ENCODE peak calls at places on chromosomes 13 and 19, in seven cellular contexts. N, P, T, Z, H, Q and D are unnamed samples. For H3K9me3 and H3K4me1, the result is how much of the 10 kb centered on the place peaks cover.

GRCh38 chr19:17294051-17294891 is 9.0 kb downstream of the ABHD8 start:
- DNase-seq in N (peak), P (peak), T (peak), Z (peak), H (no peak), Q (peak), D (peak)

GRCh38 chr13:70544706-70545105 is 436.5 kb upstream of the KLHL1 start:
- DNase-seq in N (no peak), P (no peak), T (no peak), Z (no peak), H (no peak), Q (no peak), D (no peak)

GRCh38 chr19:518292-519231 is 11.3 kb downstream of the TPGS1 start:
- DNase-seq in N (peak), P (peak), T (peak), Z (no peak), H (no peak), Q (no peak), D (no peak)

GRCh38 chr13:33213797-33214196 is 71.8 kb downstream of the STARD13 start:
- DNase-seq in N (no peak), P (no peak), T (no peak), Z (no peak), H (no peak), Q (no peak), D (no peak)

GRCh38 chr13:74409551-74409950 is 275.3 kb upstream of the KLF12 start:
- DNase-seq in N (no peak), P (no peak), T (no peak), Z (no peak), H (no peak), Q (no peak), D (no peak)

GRCh38 chr19:42496551-42497133 is 31.6 kb downstream of the CEACAM1 start:
- DNase-seq in N (no peak), P (no peak), T (no peak), Z (no peak), H (no peak), Q (no peak), D (no peak)

GRCh38 chr13:60369242-60369641 is 27.8 kb upstream of the TDRD3 start:
- DNase-seq in N (no peak), P (no peak), T (no peak), Z (no peak), H (no peak), Q (peak), D (no peak)

GRCh38 chr13:97976551-97977375 is 23.3 kb downstream of the IPO5 start:
- DNase-seq in N (no peak), P (peak), T (peak), Z (no peak), H (peak), Q (peak), D (peak)

GRCh38 chr19:33683881-33684549 is 62.3 kb downstream of the CHST8 start:
- DNase-seq in N (peak), P (peak), T (no peak), Z (peak), H (no peak), Q (no peak), D (peak)

GRCh38 chr19:10720607-10721125 is 2.8 kb downstream of the DNM2 start:
- DNase-seq in N (no peak), P (no peak), T (no peak), Z (no peak), H (no peak), Q (no peak), D (no peak)

GRCh38 chr19:50414850-50415660 is 3.7 kb upstream of the SPIB start:
- DNase-seq in N (peak), P (peak), T (peak), Z (peak), H (peak), Q (peak), D (peak)

GRCh38 chr13:110306340-110306959 is 507 bp downstream of the COL4A1 start:
- DNase-seq in N (no peak), P (peak), T (no peak), Z (no peak), H (no peak), Q (peak), D (no peak)

GRCh38 chr19:18746393-18747167 is 44.5 kb downstream of the COMP start:
- DNase-seq in N (no peak), P (peak), T (no peak), Z (no peak), H (no peak), Q (no peak), D (no peak)

GRCh38 chr19:18768997-18769891 is 21.9 kb downstream of the COMP start:
- DNase-seq in N (no peak), P (no peak), T (no peak), Z (peak), H (peak), Q (no peak), D (no peak)

GRCh38 chr19:10111405-10111811 is at the start of gene P2RY11:
- DNase-seq in N (peak), P (no peak), T (peak), Z (no peak), H (no peak), Q (peak), D (no peak)

GRCh38 chr19:45564131-45564780 is 20.3 kb downstream of the OPA3 start:
- DNase-seq in N (no peak), P (peak), T (no peak), Z (no peak), H (no peak), Q (no peak), D (no peak)

GRCh38 chr13:72500851-72501250 is 226.6 kb downstream of the MZT1 start:
- DNase-seq in N (no peak), P (no peak), T (no peak), Z (no peak), H (no peak), Q (no peak), D (no peak)

GRCh38 chr13:32248789-32249188 is 66.4 kb downstream of the ZAR1L start:
- DNase-seq in N (no peak), P (no peak), T (no peak), Z (no peak), H (no peak), Q (no peak), D (no peak)

GRCh38 chr13:41563501-41564001 is 106.2 kb downstream of the RGCC start:
- DNase-seq in N (no peak), P (no peak), T (no peak), Z (no peak), H (no peak), Q (no peak), D (no peak)

GRCh38 chr13:21528616-21529015 is 69.5 kb upstream of the ZDHHC20 start:
- DNase-seq in N (no peak), P (no peak), T (no peak), Z (no peak), H (no peak), Q (no peak), D (no peak)

GRCh38 chr13:65585346-65585745 is 1644.8 kb downstream of the PCDH9 start:
- DNase-seq in N (no peak), P (peak), T (no peak), Z (no peak), H (no peak), Q (no peak), D (no peak)

GRCh38 chr13:50130686-50131051 is 115.4 kb downstream of the KCNRG start:
- DNase-seq in N (peak), P (peak), T (peak), Z (no peak), H (no peak), Q (peak), D (no peak)

GRCh38 chr13:19606152-19606551 is 27.3 kb upstream of the MPHOSPH8 start:
- DNase-seq in N (no peak), P (no peak), T (no peak), Z (no peak), H (no peak), Q (no peak), D (no peak)

GRCh38 chr13:97385854-97386253 is 48.1 kb upstream of the RAP2A start:
- DNase-seq in N (no peak), P (no peak), T (no peak), Z (no peak), H (no peak), Q (no peak), D (no peak)

GRCh38 chr13:51729853-51730553 is 74.0 kb downstream of the DHRS12 start:
- DNase-seq in N (no peak), P (no peak), T (peak), Z (no peak), H (peak), Q (no peak), D (no peak)

GRCh38 chr13:110138009-110138699 is 168.8 kb downstream of the COL4A1 start:
- DNase-seq in N (peak), P (peak), T (peak), Z (peak), H (peak), Q (peak), D (peak)

GRCh38 chr13:49517461-49517860 is 21.7 kb downstream of the PHF11 start:
- DNase-seq in N (no peak), P (no peak), T (no peak), Z (peak), H (no peak), Q (no peak), D (peak)

GRCh38 chr13:27233964-27234363 is 17.4 kb upstream of the RPL21 start:
- DNase-seq in N (no peak), P (no peak), T (no peak), Z (no peak), H (no peak), Q (no peak), D (no peak)

GRCh38 chr13:99693351-99693750 is 192.1 kb downstream of the TM9SF2 start:
- DNase-seq in N (no peak), P (no peak), T (no peak), Z (no peak), H (no peak), Q (no peak), D (no peak)

GRCh38 chr13:113860579-113861432 is 3.1 kb downstream of the GAS6 start:
- DNase-seq in N (peak), P (peak), T (no peak), Z (peak), H (no peak), Q (no peak), D (no peak)

GRCh38 chr13:74101436-74101835 is 32.8 kb downstream of the KLF12 start:
- DNase-seq in N (no peak), P (no peak), T (no peak), Z (no peak), H (no peak), Q (no peak), D (no peak)

GRCh38 chr19:30344446-30345425 is 27.4 kb upstream of the ZNF536 start:
- DNase-seq in N (no peak), P (no peak), T (no peak), Z (no peak), H (no peak), Q (no peak), D (no peak)

GRCh38 chr19:49222011-49222410 is 64.4 kb downstream of the TRPM4 start:
- DNase-seq in N (no peak), P (no peak), T (no peak), Z (no peak), H (no peak), Q (no peak), D (no peak)

GRCh38 chr19:36417752-36418286 is 625 bp downstream of the ZFP82 start:
- DNase-seq in N (no peak), P (peak), T (no peak), Z (no peak), H (no peak), Q (no peak), D (peak)

GRCh38 chr19:42538841-42539709 is 10.8 kb upstream of the CEACAM1 start:
- DNase-seq in N (no peak), P (no peak), T (no peak), Z (no peak), H (no peak), Q (no peak), D (no peak)

GRCh38 chr19:9986787-9987281 is 23.5 kb downstream of the COL5A3 start:
- DNase-seq in N (no peak), P (no peak), T (peak), Z (peak), H (peak), Q (no peak), D (peak)

GRCh38 chr13:98976941-98977340 is 923 bp downstream of the DOCK9 start:
- DNase-seq in N (no peak), P (no peak), T (no peak), Z (no peak), H (no peak), Q (no peak), D (no peak)

GRCh38 chr19:6260376-6260775 is 19.4 kb downstream of the MLLT1 start:
- DNase-seq in N (peak), P (no peak), T (peak), Z (no peak), H (no peak), Q (no peak), D (no peak)

GRCh38 chr19:6259312-6259861 is 20.4 kb downstream of the MLLT1 start:
- DNase-seq in N (no peak), P (no peak), T (peak), Z (no peak), H (peak), Q (no peak), D (no peak)

GRCh38 chr19:6262519-6262918 is 17.3 kb downstream of the MLLT1 start:
- DNase-seq in N (no peak), P (no peak), T (peak), Z (no peak), H (no peak), Q (no peak), D (no peak)

GRCh38 chr19:6261883-6262282 is 17.9 kb downstream of the MLLT1 start:
- DNase-seq in N (peak), P (no peak), T (peak), Z (no peak), H (no peak), Q (no peak), D (no peak)

DNA sequence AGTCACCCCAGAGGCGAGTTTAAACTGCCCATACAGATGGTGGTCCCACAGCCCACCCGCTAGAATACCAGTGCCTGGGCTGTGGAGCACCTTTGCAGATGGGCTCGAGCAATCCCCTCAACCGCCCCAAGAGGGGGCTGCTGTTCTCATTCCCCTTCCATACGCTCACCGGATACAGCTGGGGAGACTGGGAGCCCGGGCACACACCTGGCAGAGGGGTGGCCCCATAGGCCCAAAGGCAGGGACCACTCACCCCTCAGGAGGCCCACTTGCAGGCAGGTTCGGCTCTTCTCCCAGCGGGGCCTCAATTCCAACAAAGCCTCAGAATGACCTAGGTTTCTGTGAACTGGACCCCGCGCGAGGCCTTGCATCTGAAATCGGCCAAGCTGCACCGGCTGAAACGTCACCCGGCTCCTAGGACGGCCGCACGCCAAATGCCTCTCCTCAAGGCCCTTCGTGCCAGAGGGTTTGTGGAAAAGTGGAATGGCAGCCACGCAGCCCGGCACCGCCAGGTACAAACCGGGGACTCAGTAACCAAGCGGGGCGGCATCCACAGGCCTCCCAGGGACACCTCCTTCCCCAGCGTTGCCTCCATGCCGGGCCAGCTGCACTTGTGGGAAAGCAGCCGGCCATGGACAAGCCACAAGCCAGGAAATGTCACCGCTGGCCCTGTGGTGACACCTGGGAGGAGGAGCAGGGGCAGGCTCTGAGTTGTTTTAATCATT is 18.7 kb downstream of the MLLT1 start:
- DNase-seq in N (peak), P (peak), T (peak), Z (peak), H (no peak), Q (peak), D (no peak)
- TF ChIP-seq CTCF in N (no peak), P (peak), T (peak), Z (peak), H (peak), Q (peak), D (peak)

GRCh38 chr13:67509039-67509438 is 278.9 kb upstream of the PCDH9 start:
- DNase-seq in N (no peak), P (peak), T (no peak), Z (no peak), H (no peak), Q (no peak), D (no peak)

GRCh38 chr13:67506407-67506806 is 276.3 kb upstream of the PCDH9 start:
- DNase-seq in N (no peak), P (no peak), T (no peak), Z (no peak), H (no peak), Q (peak), D (no peak)
- H3K9me3 ChIP-seq in N (under half), P (under half), T (under half), Z (under half), H (under half), Q (under half), D (under half)

GRCh38 chr13:43306364-43306763 is 283.0 kb downstream of the DNAJC15 start:
- DNase-seq in N (no peak), P (no peak), T (no peak), Z (no peak), H (no peak), Q (no peak), D (no peak)
- H3K4me1 ChIP-seq in N (under half), P (under half), T (under half), Z (under half), H (under half), Q (under half), D (under half)

GRCh38 chr13:101712026-101712348 is 259.5 kb downstream of the ITGBL1 start:
- DNase-seq in N (no peak), P (no peak), T (no peak), Z (no peak), H (no peak), Q (no peak), D (no peak)

GRCh38 chr13:101711307-101712025 is 259.0 kb downstream of the ITGBL1 start:
- DNase-seq in N (no peak), P (no peak), T (peak), Z (no peak), H (peak), Q (no peak), D (no peak)

GRCh38 chr13:101707659-101708058 is 255.2 kb downstream of the ITGBL1 start:
- DNase-seq in N (no peak), P (no peak), T (no peak), Z (no peak), H (no peak), Q (no peak), D (no peak)

GRCh38 chr13:101708115-101708514 is 255.6 kb downstream of the ITGBL1 start:
- DNase-seq in N (no peak), P (no peak), T (no peak), Z (no peak), H (no peak), Q (no peak), D (no peak)

DNA sequence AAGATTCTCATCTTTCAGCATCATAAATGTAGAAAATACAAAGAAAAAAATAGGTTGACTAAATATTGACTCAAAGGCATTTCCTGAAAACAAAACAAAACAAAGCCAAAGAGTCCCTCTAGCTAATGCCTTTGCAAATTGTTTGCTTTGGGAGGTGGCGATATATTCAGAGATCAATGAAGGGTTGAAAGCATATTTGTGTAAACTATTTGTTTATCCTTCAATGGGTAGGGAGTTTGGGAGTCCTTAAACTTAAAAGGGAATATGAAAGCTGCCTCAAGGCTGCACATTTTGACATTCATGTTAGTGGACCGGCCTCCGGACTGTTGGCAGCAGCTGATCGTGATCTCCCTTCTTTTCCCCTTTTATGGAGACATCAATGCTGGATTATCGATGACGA is 257.5 kb downstream of the ITGBL1 start:
- DNase-seq in N (no peak), P (no peak), T (no peak), Z (no peak), H (no peak), Q (no peak), D (no peak)
- TF ChIP-seq CTCF in N (no peak), P (no peak), T (no peak), Z (no peak), H (no peak), Q (no peak), D (no peak)

DNA sequence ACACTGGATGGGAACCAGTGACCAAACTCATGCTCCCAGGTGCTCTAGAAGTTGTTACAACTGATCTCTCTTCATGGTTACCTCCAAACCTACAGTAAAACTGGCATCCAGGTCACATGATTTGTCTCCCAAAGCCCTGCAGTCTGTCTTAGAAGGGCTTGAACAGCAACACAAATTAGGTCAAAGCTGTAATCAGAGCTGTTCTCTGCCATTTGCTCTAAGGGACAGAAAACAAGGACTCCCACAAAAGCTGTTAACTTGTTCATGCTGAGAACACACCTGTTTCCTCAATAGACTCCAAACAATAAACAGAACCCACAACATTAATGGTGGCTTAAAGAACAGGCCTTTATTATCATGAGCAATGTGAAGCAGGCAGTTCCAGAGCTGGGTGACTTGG is 8.0 kb downstream of the ZNF671 start:
- DNase-seq in N (no peak), P (no peak), T (no peak), Z (no peak), H (no peak), Q (no peak), D (no peak)
- H3K9me3 ChIP-seq in N (half or more), P (under half), T (under half), Z (half or more), H (under half), Q (under half), D (under half)

GRCh38 chr13:29702912-29703351 is 107.4 kb upstream of the SLC7A1 start:
- DNase-seq in N (no peak), P (peak), T (peak), Z (no peak), H (peak), Q (no peak), D (peak)

GRCh38 chr13:29703421-29703820 is 107.9 kb upstream of the SLC7A1 start:
- DNase-seq in N (no peak), P (no peak), T (no peak), Z (no peak), H (no peak), Q (no peak), D (no peak)

GRCh38 chr13:29704648-29705047 is 109.2 kb upstream of the SLC7A1 start:
- DNase-seq in N (no peak), P (no peak), T (no peak), Z (no peak), H (no peak), Q (peak), D (no peak)

GRCh38 chr13:29706923-29707322 is 111.4 kb upstream of the SLC7A1 start:
- DNase-seq in N (no peak), P (no peak), T (no peak), Z (no peak), H (no peak), Q (no peak), D (no peak)

DNA sequence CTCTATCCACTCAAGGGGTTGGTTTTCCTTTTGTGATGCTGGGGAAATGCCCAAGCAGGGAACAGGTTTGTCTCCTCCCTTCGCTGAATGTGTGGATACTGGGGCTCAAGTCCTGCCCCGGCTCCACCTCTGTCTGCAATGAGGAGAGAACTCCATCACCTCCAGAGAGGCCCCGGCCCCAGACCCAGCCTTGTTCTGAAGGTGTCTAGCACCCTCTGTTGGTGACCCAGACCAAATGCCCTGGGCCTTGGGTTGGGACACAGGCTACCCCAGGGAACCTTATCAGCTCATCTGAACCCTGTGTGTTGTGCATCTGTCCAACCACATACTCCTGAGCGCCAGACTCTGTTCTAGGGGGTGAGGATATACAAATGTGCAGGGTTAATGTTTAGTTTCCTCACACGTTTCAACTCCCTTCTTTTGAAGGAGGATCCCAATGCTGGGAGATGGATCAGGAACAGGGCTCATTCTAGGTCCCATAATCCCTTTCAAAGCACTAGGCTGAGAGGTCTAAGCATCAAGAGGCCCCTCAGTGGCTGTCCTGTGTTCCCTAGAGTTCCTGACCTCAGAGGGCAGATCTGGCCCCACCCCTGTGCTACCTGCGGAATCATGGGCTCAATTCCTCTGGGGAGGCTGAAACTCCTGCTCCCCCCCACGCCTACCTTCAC is 112.5 kb upstream of the SLC7A1 start:
- DNase-seq in N (peak), P (peak), T (no peak), Z (peak), H (no peak), Q (peak), D (no peak)
- H3K4me1 ChIP-seq in N (under half), P (under half), T (under half), Z (under half), H (under half), Q (under half), D (under half)